ENCODE peak calls at places on chromosomes 13 and 19, in seven cellular contexts. C, W, B, L, A, O and P are unnamed samples.

GRCh38 chr13:34990399-34991224 is 48.5 kb downstream of the NBEA start:
- DNase-seq in B (no peak), L (no peak), W (no peak), A (no peak), C (no peak), O (peak), P (peak)

GRCh38 chr13:76533251-76533650 is 353.0 kb downstream of the KCTD12 start:
- DNase-seq in W (no peak), L (no peak), C (no peak), B (no peak), O (no peak), A (no peak), P (no peak)

GRCh38 chr13:98407575-98407974 is 169.3 kb downstream of the STK24 start:
- DNase-seq in C (no peak), A (no peak), B (no peak), O (no peak), W (no peak), L (no peak), P (no peak)

GRCh38 chr13:27005556-27005955 is 166.1 kb downstream of the USP12 start:
- DNase-seq in B (no peak), L (no peak), A (no peak), W (no peak), C (no peak), O (no peak), P (peak)

GRCh38 chr13:36366023-36366422 is 19.8 kb upstream of the SPART start:
- DNase-seq in B (no peak), W (no peak), C (no peak), L (no peak), A (no peak), O (no peak), P (no peak)

GRCh38 chr13:34654682-34655081 is 287.4 kb upstream of the NBEA start:
- DNase-seq in C (no peak), B (no peak), L (no peak), A (no peak), W (no peak), O (no peak), P (no peak)

GRCh38 chr19:51129716-51130115 is 5.0 kb downstream of the SIGLEC9 start:
- DNase-seq in B (no peak), C (no peak), A (no peak), L (no peak), O (no peak), W (no peak), P (no peak)

GRCh38 chr13:112684041-112684440 is 5.8 kb upstream of the ATP11A start:
- DNase-seq in W (no peak), O (no peak), C (no peak), B (no peak), L (no peak), A (no peak), P (no peak)

GRCh38 chr13:106530209-106530906 is 5.1 kb downstream of the EFNB2 start:
- DNase-seq in O (no peak), B (no peak), C (no peak), A (no peak), L (no peak), W (peak), P (peak)

GRCh38 chr19:33248954-33249613 is 23.4 kb upstream of the SLC7A10 start:
- DNase-seq in O (peak), B (peak), C (no peak), L (no peak), A (no peak), W (no peak), P (no peak)

GRCh38 chr13:111211789-111212516 is 96.8 kb downstream of the ARHGEF7 start:
- DNase-seq in B (no peak), A (no peak), C (peak), W (peak), O (no peak), L (no peak), P (peak)

GRCh38 chr19:35139618-35139943 is 957 bp downstream of the FXYD1 start:
- DNase-seq in W (no peak), A (no peak), C (no peak), B (no peak), O (no peak), L (no peak), P (no peak)

GRCh38 chr19:1884719-1885334 is 469 bp downstream of the ABHD17A start:
- DNase-seq in L (no peak), W (no peak), C (no peak), O (no peak), B (peak), A (no peak), P (no peak)

GRCh38 chr13:45362939-45363338 is 22.0 kb upstream of the TPT1 start:
- DNase-seq in C (peak), L (no peak), O (peak), A (peak), W (no peak), B (no peak), P (peak)

GRCh38 chr19:32168606-32169005 is 176.8 kb upstream of the ZNF507 start:
- DNase-seq in A (no peak), L (no peak), B (no peak), W (no peak), O (no peak), C (no peak), P (no peak)

GRCh38 chr13:50152655-50153309 is 137.5 kb downstream of the KCNRG start:
- DNase-seq in A (no peak), L (no peak), W (no peak), O (no peak), C (no peak), B (no peak), P (no peak)
- H2AFZ ChIP-seq in A (peak), L (no peak), W (no peak), O (no peak), C (no peak), B (peak), P (no peak)

DNA sequence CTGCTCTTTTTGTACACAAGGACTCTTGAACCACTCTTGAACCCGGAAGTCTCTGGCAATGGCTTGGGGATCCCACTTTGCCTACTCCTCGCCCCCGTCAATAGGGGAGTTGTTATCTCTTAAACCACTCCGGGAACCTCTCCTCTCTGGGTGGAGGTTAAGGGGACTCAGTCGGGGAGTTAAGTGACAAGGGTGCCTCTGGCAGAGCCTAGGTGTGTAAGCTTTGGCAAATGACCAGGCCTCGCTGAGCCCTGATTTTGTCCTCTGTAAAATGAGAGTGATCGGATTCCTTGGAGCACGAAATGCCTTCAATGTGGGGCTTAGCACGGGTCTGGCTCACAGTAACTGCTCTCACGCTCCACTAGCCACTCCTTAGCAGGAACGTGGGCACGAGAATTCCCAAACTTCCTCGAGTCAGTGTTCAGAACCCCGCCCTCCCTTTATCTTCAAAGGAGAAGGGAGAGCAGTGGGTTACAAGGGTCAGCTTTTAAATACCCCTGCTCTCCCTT is 193.3 kb downstream of the KATNAL1 start:
- DNase-seq in C (no peak), O (peak), W (no peak), L (no peak), A (peak), B (no peak), P (peak)
- TF ChIP-seq POLR2AphosphoS5 in C (no peak), O (no peak), W (no peak), L (no peak), A (no peak), B (no peak), P (no peak)

DNA sequence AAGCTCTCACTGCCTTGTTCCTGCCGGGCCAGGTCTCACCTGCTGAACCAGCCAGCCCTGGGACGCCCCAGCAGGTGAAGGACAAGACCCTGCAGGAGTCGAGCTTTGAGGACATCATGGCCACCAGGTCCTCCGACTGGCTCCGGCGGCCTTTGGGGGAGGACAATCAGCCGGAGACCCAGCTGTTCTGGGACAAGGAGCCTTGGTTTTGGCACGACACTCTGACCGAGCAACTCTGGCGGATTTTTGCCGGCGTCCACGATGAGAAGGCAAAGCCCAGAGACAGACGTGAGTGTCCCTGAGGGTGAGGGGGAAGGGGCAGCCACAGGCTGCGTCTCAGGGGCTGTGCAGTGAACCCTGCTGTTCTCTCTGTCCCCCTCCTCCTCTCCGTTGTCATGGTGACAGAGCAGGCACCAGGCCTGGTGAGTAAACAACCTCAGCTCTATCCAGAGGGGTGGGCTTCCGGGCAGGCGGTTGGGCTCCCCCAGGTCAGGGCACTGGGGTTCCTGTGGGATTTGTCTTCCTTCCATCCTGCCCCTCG is 9.7 kb downstream of the TLE6 start:
- DNase-seq in C (no peak), W (peak), L (no peak), B (peak), O (no peak), A (no peak), P (peak)
- H2AFZ ChIP-seq in C (peak), W (no peak), L (no peak), B (no peak), O (no peak), A (no peak), P (peak)

GRCh38 chr19:5678071-5678682 is 2.1 kb downstream of the MICOS13 start:
- DNase-seq in W (no peak), C (no peak), O (no peak), L (no peak), A (no peak), B (no peak), P (no peak)

GRCh38 chr19:5680083-5680436 is 256 bp downstream of the MICOS13 start:
- DNase-seq in L (no peak), C (no peak), B (peak), O (no peak), A (no peak), W (no peak), P (peak)

GRCh38 chr19:5677597-5677996 is 2.7 kb downstream of the MICOS13 start:
- DNase-seq in B (no peak), A (no peak), L (no peak), O (no peak), W (no peak), C (no peak), P (no peak)

GRCh38 chr19:5680437-5681368 is at the start of the genes HSD11B1L and MICOS13:
- DNase-seq in W (peak), A (peak), O (peak), L (peak), C (peak), B (peak), P (peak)

DNA sequence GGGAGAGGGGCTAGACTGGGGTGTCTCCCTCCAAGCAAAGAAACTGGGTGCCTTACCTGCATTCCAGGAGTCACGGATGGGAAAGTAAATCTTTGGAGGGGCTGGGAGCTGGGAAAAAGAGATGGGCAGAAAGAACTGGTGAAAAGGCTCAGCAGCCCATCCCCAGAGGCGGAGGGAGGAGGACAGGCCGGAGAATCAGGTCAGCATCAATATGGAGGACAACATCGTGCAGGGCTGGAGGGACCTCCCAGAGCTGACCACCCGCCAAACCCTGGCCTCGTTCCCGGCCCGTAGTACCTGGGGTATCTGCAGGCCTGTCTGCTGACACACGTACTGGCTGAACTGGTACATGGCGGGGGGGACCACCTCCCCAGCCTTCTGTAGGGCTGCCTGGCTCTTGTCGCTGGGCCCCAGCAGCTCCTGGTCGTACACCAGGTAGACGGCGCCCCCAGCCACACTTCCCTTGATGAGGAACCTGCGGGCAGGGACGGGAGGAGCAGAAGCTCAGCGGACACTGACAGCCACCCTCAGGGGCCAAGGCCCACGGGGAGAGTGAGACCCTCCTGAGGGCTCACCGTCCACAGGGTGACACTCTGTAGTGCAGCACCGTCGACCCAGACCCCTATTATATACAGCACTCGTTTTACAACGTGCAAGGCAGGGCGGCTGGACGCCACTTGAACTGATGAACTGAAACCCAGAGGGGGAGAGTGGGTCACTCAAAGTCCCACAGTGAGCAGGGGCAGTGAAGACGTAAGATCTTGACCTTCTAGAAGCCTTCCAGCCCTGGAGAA is 830 bp downstream of the MICOS13 start:
- DNase-seq in L (no peak), W (no peak), B (no peak), O (no peak), A (no peak), C (no peak), P (no peak)
- TF ChIP-seq POLR2AphosphoS5 in L (no peak), W (no peak), B (no peak), O (no peak), A (no peak), C (no peak), P (no peak)